ENCODE peak calls at places on chromosome 10, in nine cellular contexts. H is fibroblast of pulmonary artery; N is GM04504; Z is dermis microvascular lymphatic vessel endothelial cell; S is ovary; B is RWPE1; J is esophagus squamous epithelium; O is activated B cell treated with CpG ODN at 0.5 μM for 24 hours; W is effector memory CD4-positive, alpha-beta T cell. V is an unnamed sample.

GRCh38 chr10:76017733-76018433 is 586.5 kb downstream of the LRMDA start:
- DNase-seq in H (no peak), S (no peak), O (no peak), J (no peak), W (no peak), B (no peak), Z (no peak), N (no peak), V (no peak)

GRCh38 chr10:102230861-102231356 is 4.8 kb downstream of the ELOVL3 start:
- DNase-seq in N (no peak), J (no peak), Z (no peak), O (peak), H (peak), B (no peak), S (peak), W (peak), V (no peak)

GRCh38 chr10:8211631-8212030 is 157.1 kb downstream of the GATA3 start:
- DNase-seq in N (no peak), H (peak), S (no peak), J (no peak), W (no peak), O (no peak), Z (no peak), B (no peak), V (no peak)

GRCh38 chr10:85047170-85047834 is 718.9 kb downstream of the CCSER2 start:
- DNase-seq in N (no peak), H (no peak), W (no peak), B (no peak), Z (no peak), J (no peak), O (no peak), S (no peak), V (no peak)

GRCh38 chr10:24476913-24477312 is 246.8 kb downstream of the ARHGAP21 start:
- DNase-seq in B (no peak), W (no peak), O (no peak), Z (no peak), J (no peak), N (no peak), S (no peak), H (no peak), V (no peak)

GRCh38 chr10:75655791-75656451 is 224.5 kb downstream of the LRMDA start:
- DNase-seq in B (no peak), J (no peak), Z (peak), W (no peak), N (no peak), H (peak), O (no peak), S (no peak), V (peak)

GRCh38 chr10:109676703-109677102 is 246.6 kb downstream of the XPNPEP1 start:
- DNase-seq in S (no peak), O (no peak), W (no peak), H (no peak), J (no peak), B (peak), Z (no peak), N (no peak), V (no peak)

GRCh38 chr10:30447125-30447799 is 13.3 kb downstream of the MAP3K8 start:
- DNase-seq in B (peak), H (peak), Z (no peak), J (no peak), W (no peak), S (no peak), O (no peak), N (no peak), V (peak)

GRCh38 chr10:110625356-110625894 is 18.7 kb upstream of the RBM20 start:
- DNase-seq in H (no peak), W (no peak), J (no peak), Z (no peak), B (no peak), O (no peak), N (no peak), S (no peak), V (no peak)

GRCh38 chr10:128220011-128220410 is 93.8 kb upstream of the MKI67 start:
- DNase-seq in J (no peak), B (no peak), W (no peak), N (no peak), Z (no peak), S (no peak), H (no peak), O (no peak), V (no peak)

GRCh38 chr10:29127037-29127436 is 161.8 kb upstream of the LYZL1 start:
- DNase-seq in J (no peak), B (no peak), W (no peak), N (no peak), O (no peak), H (no peak), S (no peak), Z (no peak), V (no peak)

GRCh38 chr10:131974034-131974817 is 7.5 kb downstream of the BNIP3 start:
- DNase-seq in J (no peak), N (no peak), B (no peak), W (no peak), S (no peak), H (no peak), Z (no peak), O (no peak), V (no peak)

GRCh38 chr10:75959912-75960311 is 528.5 kb downstream of the LRMDA start:
- DNase-seq in S (no peak), Z (no peak), N (no peak), B (no peak), J (no peak), H (no peak), O (no peak), W (no peak), V (peak)